ENCODE peak calls at places on chromosomes 11 and 22, in six cellular contexts. Q is GM23248, A is SK-N-SH, P is H9, F is neural progenitor cell, L is fibroblast of lung. N is an unnamed sample.
A peak's percentile ranks its signal among the peaks of the same experiment; 100 is the strongest.

GRCh38 chr22:36862251-36863242 is 1.7 kb downstream of the NCF4 start:
- DNase-seq in Q (no peak), A (no peak), P (no peak), F (no peak), L (no peak), N (peak; percentile 88)

GRCh38 chr11:134760307-134760706 is 348.3 kb upstream of the B3GAT1 start:
- DNase-seq in Q (no peak), A (no peak), P (no peak), F (no peak), L (no peak), N (no peak)

GRCh38 chr11:129445226-129445625 is 69.6 kb downstream of the BARX2 start:
- DNase-seq in Q (no peak), A (no peak), P (no peak), F (no peak), L (no peak), N (no peak)

GRCh38 chr11:68200639-68201038 is 12.5 kb downstream of the KMT5B start:
- DNase-seq in Q (peak; percentile 93), A (no peak), P (no peak), F (no peak), L (peak; percentile 56), N (no peak)

GRCh38 chr11:111324277-111324720 is 26.0 kb downstream of the POU2AF3 start:
- DNase-seq in Q (peak; percentile 57), A (no peak), P (no peak), F (no peak), L (peak; percentile 75), N (no peak)

GRCh38 chr11:94641167-94641761 is 74.1 kb downstream of the PIWIL4 start:
- DNase-seq in Q (no peak), A (no peak), P (no peak), F (no peak), L (no peak), N (no peak)

GRCh38 chr11:70430671-70431574 is 32.6 kb downstream of the CTTN start:
- DNase-seq in Q (no peak), A (no peak), P (no peak), F (no peak), L (no peak), N (no peak)

GRCh38 chr22:37749831-37750595 is 53.2 kb downstream of the TRIOBP start:
- DNase-seq in Q (peak; percentile 86), A (no peak), P (no peak), F (no peak), L (peak; percentile 75), N (no peak)

GRCh38 chr22:45584121-45584570 is 81.5 kb downstream of the FBLN1 start:
- DNase-seq in Q (peak; percentile 53), A (no peak), P (no peak), F (no peak), L (peak; percentile 62), N (no peak)

GRCh38 chr11:11072067-11072466 is 214.2 kb upstream of the ZBED5 start:
- DNase-seq in Q (no peak), A (no peak), P (peak; percentile 56), F (no peak), L (no peak), N (no peak)
- H4K20me1 ChIP-seq in Q (no peaks in the 10 kb centered on the region), A (no peaks in the 10 kb centered on the region), P (no peaks in the 10 kb centered on the region), F (no peaks in the 10 kb centered on the region), L (no peaks in the 10 kb centered on the region), N (no peaks in the 10 kb centered on the region)

DNA sequence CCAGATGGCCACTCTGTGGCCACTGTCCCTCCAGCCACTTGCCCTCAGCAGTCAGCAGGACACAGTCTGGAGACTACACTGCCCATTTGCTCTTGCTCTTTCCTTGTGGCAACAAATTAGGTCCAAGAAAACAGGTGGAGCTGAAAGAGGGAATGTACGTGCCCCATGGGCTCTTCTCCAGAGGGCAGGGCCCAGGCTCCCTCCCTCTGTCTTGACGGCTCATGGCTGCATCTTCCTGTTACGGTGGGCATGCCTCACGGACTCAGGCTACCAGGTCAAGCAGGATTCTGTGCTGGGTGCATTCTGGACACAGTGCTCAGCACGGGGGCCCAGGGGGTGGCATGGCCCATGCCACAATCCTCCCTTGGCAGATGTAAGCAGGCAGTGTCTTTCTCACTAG is 71.3 kb downstream of the MED15 start:
- DNase-seq in Q (no peak), A (no peak), P (no peak), F (no peak), L (no peak), N (peak; percentile 34)
- H4K20me1 ChIP-seq in Q (no peaks in the 10 kb centered on the region), A (peaks cover 46% of the 10 kb centered on the region), P (peaks cover 2% of the 10 kb centered on the region), F (no peaks in the 10 kb centered on the region), L (no peaks in the 10 kb centered on the region), N (peaks cover 17% of the 10 kb centered on the region)

DNA sequence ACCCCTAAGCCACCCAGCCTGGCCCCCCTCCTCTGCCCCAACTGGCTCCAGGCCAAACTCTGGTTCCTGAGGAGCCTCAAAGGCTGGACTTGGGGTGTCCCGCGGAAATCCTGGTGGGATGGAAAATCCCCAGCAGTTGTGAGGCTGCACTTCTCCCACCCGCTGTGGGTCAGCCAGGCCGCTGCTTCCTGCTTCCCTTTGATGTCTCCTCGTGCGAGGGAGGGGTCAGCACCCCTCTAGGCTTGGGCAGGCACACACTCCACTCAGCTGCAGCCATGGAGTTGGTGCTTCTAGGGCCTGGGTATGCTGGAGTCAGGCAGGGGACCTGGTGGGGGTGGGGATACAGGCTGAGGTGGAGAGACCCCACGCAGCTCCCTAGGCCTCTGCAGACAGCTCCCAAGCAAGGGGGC is 12.0 kb downstream of the KCNQ1OT1 start:
- DNase-seq in Q (no peak), A (no peak), P (peak; percentile 56), F (no peak), L (no peak), N (no peak)
- H4K20me1 ChIP-seq in Q (peaks cover 6% of the 10 kb centered on the region), A (peaks cover 79% of the 10 kb centered on the region), P (no peaks in the 10 kb centered on the region), F (peaks cover 65% of the 10 kb centered on the region), L (peaks cover 3% of the 10 kb centered on the region), N (peaks cover 48% of the 10 kb centered on the region)

DNA sequence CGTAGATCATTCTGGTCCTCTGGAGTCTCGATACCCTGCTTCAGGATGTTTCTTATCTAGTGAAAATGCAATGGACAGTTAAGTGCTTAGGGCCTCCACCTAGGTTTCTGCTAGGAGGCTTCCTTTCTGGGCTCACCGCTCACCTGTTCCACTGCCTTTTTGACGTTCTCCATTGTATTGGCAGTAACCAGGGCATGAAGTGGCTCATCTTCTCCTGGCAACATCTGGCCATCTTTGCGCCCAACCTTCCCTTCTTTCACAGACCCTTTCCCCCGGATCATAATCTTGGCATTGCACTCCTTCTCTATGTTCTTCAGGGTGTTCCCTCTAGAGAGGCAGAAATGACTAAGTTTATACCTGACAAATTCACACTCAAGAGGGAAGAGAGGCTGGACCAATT is 9.1 kb downstream of the SF1 start:
- DNase-seq in Q (no peak), A (no peak), P (no peak), F (no peak), L (no peak), N (no peak)
- H4K20me1 ChIP-seq in Q (peaks cover 26% of the 10 kb centered on the region), A (peaks cover 88% of the 10 kb centered on the region), P (peaks cover 3% of the 10 kb centered on the region), F (peaks cover 100% of the 10 kb centered on the region), L (peaks cover 2% of the 10 kb centered on the region), N (peaks cover 74% of the 10 kb centered on the region)

DNA sequence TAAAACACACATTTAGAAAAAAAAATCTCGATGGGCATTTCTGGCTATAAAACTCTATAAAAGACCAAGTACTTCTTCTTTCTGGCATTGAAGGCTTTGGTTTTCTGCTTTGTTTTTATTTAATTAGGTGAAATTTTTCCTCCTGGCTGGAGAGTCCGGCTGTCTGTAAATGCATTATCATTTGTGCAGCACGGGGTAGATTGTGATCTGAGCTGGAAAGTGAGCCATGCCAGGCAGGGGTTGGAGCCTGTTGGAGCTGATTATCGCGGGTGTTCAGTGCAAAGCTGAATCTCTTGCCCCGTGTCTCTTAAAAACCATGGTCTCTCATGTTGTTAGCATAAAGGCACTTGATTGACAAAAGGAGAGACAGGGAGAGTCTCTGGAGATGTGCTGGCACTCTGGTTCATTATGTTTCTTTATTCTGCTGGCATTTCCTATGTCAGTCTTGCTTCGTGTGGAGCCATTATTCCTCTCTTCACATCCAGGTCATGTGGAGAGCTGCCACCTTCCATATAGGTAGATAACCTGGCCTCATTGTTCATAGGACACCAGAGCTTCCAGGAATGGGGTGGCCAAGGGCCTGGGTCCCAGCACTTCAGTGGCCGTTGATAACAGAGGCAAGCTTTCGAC is 75.2 kb downstream of the LDLRAD3 start:
- DNase-seq in Q (no peak), A (peak; percentile 77), P (no peak), F (no peak), L (no peak), N (no peak)
- H4K20me1 ChIP-seq in Q (no peaks in the 10 kb centered on the region), A (no peaks in the 10 kb centered on the region), P (no peaks in the 10 kb centered on the region), F (peaks cover 68% of the 10 kb centered on the region), L (no peaks in the 10 kb centered on the region), N (no peaks in the 10 kb centered on the region)

N was measured in Karpas-422.